ENCODE peak calls at places on chromosome 17, in four cellular contexts. U, P, J and F are unnamed samples. For H3K36me3, the result is how much of the 10 kb centered on the place peaks cover.

GRCh38 chr17:16197276-16197675 is 18.1 kb downstream of the NCOR1 start:
- DNase-seq in U (no peak), P (no peak), J (no peak), F (no peak)

GRCh38 chr17:57296231-57296630 is 39.9 kb downstream of the MSI2 start:
- DNase-seq in U (no peak), P (no peak), J (no peak), F (no peak)

GRCh38 chr17:22703204-22703603 is 1010.9 kb downstream of the KCNJ18 start:
- DNase-seq in U (no peak), P (no peak), J (no peak), F (no peak)

GRCh38 chr17:32588982-32589381 is 102.2 kb downstream of the CDK5R1 start:
- DNase-seq in U (no peak), P (no peak), J (no peak), F (no peak)

GRCh38 chr17:28536532-28537218 is 15.7 kb downstream of the UNC119 start:
- DNase-seq in U (no peak), P (no peak), J (no peak), F (no peak)

GRCh38 chr17:28578246-28579195 is 1.8 kb upstream of the ALDOC start:
- DNase-seq in U (no peak), P (no peak), J (no peak), F (no peak)

GRCh38 chr17:51770031-51770759 is 388.3 kb downstream of the CA10 start:
- DNase-seq in U (no peak), P (no peak), J (no peak), F (peak)

GRCh38 chr17:49631496-49631895 is 46.4 kb downstream of the SPOP start:
- DNase-seq in U (no peak), P (no peak), J (no peak), F (no peak)

GRCh38 chr17:35074711-35075707 is 11.5 kb upstream of the RFFL start:
- DNase-seq in U (no peak), P (no peak), J (no peak), F (no peak)

GRCh38 chr17:57874434-57875108 is 24.7 kb upstream of the MRPS23 start:
- DNase-seq in U (peak), P (peak), J (peak), F (peak)

GRCh38 chr17:15492186-15492585 is 24.8 kb upstream of the CDRT4 start:
- DNase-seq in U (no peak), P (no peak), J (no peak), F (no peak)

GRCh38 chr17:51765558-51766145 is 392.9 kb downstream of the CA10 start:
- DNase-seq in U (no peak), P (no peak), J (no peak), F (no peak)

GRCh38 chr17:63439682-63440081 is 6.4 kb downstream of the CYB561 start:
- DNase-seq in U (no peak), P (no peak), J (no peak), F (no peak)

GRCh38 chr17:28133562-28133970 is 91.1 kb downstream of the NLK start:
- DNase-seq in U (no peak), P (no peak), J (peak), F (no peak)

GRCh38 chr17:68433911-68434503 is 23.3 kb downstream of the WIPI1 start:
- DNase-seq in U (no peak), P (no peak), J (no peak), F (no peak)

GRCh38 chr17:42553161-42553818 is 567 bp downstream of the HSD17B1 start:
- DNase-seq in U (no peak), P (peak), J (peak), F (peak)

GRCh38 chr17:19787733-19788357 is 39.7 kb upstream of the ALDH3A1 start:
- DNase-seq in U (no peak), P (no peak), J (peak), F (no peak)

GRCh38 chr17:69084911-69085310 is 24.2 kb upstream of the ABCA9 start:
- DNase-seq in U (no peak), P (no peak), J (peak), F (peak)

GRCh38 chr17:44376124-44376523 is 12.5 kb upstream of the FAM171A2 start:
- DNase-seq in U (no peak), P (peak), J (no peak), F (no peak)

GRCh38 chr17:73255671-73256181 is 6.0 kb downstream of the CPSF4L start:
- DNase-seq in U (peak), P (peak), J (peak), F (peak)

GRCh38 chr17:4565209-4566141 is 5.1 kb upstream of the GGT6 start:
- DNase-seq in U (peak), P (no peak), J (peak), F (peak)

GRCh38 chr17:47895254-47895855 is 681 bp upstream of the SP2 start:
- DNase-seq in U (no peak), P (no peak), J (peak), F (no peak)

GRCh38 chr17:74798239-74798707 is 22.1 kb upstream of the NAT9 start:
- DNase-seq in U (no peak), P (no peak), J (no peak), F (no peak)
- H3K36me3 ChIP-seq in U (under half), P (half or more), J (under half), F (under half)

DNA sequence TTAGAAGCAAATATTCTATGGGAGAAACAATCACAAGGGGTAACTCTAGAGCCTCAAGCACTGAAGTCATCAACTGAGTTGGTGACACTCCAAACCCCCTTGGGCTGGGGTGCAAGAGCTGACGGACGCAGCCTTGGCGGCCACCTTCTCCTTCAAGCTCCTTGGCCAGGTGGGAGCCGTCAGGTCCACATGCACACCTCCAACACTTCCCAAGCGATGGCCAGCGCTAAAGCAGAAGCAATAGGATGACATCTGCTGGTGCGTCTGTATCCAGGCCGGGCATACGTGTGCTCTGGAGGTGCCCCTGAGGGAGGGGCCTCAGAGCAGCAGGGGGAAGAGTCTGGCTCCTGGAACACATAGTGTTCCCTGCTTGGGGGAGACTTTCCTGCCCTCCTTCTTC is 12.2 kb upstream of the FOXJ1 start:
- DNase-seq in U (no peak), P (no peak), J (no peak), F (no peak)
- H3K36me3 ChIP-seq in U (under half), P (under half), J (under half), F (under half)

GRCh38 chr17:39823407-39824054 is 40.6 kb downstream of the IKZF3 start:
- DNase-seq in U (no peak), P (no peak), J (no peak), F (no peak)
- H3K36me3 ChIP-seq in U (under half), P (under half), J (under half), F (under half)

GRCh38 chr17:64575431-64575830 is 68.7 kb downstream of the CEP95 start:
- DNase-seq in U (no peak), P (no peak), J (no peak), F (no peak)
- H3K36me3 ChIP-seq in U (under half), P (half or more), J (under half), F (under half)

DNA sequence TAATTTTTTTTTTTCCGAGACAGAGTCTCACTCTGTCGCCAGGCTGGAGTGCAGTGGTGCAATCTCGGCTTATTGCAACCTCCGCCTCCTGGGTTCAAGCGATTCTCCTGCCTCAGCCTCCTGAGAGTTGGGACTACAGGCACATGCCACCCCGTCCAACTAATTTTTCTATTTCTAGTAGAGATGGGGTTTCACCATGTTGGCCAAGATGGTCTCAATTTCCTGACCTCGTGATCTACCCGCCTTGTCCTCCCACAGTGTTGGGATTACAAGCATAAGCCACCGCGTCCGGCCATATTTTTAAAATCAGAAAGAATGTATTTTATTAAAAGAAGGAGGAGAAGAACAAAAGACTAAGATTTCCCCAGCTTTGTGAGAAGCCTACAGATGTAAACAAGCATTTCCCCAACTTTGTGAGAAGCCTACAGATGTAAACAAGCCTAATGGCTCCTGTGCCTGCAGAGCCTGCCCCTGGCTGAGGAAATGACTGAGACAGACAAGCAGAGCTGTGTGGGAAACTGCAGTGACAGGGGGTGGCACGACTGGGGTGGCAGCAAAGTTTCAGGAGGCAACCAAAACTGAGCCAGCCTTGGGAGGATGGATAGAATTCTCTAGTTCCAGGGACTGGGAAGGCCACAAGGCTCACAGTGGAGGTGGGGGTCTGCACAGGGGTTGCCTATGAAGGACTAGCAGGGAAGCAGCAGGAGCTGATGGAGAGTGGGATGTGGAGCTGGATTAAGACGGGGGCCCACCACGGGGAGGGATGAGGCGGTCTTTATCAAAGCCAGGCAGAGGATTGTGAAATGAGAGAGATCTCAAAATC is 22.9 kb downstream of the TOP3A start:
- DNase-seq in U (no peak), P (no peak), J (no peak), F (no peak)
- H3K36me3 ChIP-seq in U (under half), P (half or more), J (under half), F (under half)

GRCh38 chr17:1001640-1002411 is 4.9 kb downstream of the TIMM22 start:
- DNase-seq in U (no peak), P (no peak), J (no peak), F (no peak)

GRCh38 chr17:1002771-1003555 is 6.0 kb downstream of the TIMM22 start:
- DNase-seq in U (no peak), P (no peak), J (no peak), F (no peak)

GRCh38 chr17:998111-998510 is 1.2 kb downstream of the TIMM22 start:
- DNase-seq in U (no peak), P (no peak), J (no peak), F (peak)

GRCh38 chr17:1002412-1002753 is 5.5 kb downstream of the TIMM22 start:
- DNase-seq in U (no peak), P (no peak), J (no peak), F (no peak)

GRCh38 chr17:1000597-1001490 is 3.9 kb downstream of the TIMM22 start:
- DNase-seq in U (no peak), P (no peak), J (no peak), F (no peak)
- H3K36me3 ChIP-seq in U (under half), P (half or more), J (under half), F (under half)

GRCh38 chr17:7254511-7254910 is 2.5 kb downstream of the ELP5 start:
- DNase-seq in U (no peak), P (no peak), J (no peak), F (no peak)
- H3K36me3 ChIP-seq in U (under half), P (half or more), J (under half), F (under half)

GRCh38 chr17:61766520-61766919 is 96.8 kb downstream of the BRIP1 start:
- DNase-seq in U (no peak), P (no peak), J (peak), F (no peak)
- H3K36me3 ChIP-seq in U (under half), P (under half), J (under half), F (under half)